ENCODE peak calls at places on chromosome 9, in five cellular contexts. G, C, O, I and V are unnamed samples.
A peak's percentile ranks its signal among the peaks of the same experiment; 100 is the strongest.

GRCh38 chr9:20292002-20292401 is 330.3 kb downstream of the MLLT3 start:
- DNase-seq in C (no peak), O (no peak), I (no peak), G (peak; percentile 66), V (peak; percentile 53)

GRCh38 chr9:95484225-95484624 is 32.5 kb downstream of the PTCH1 start:
- DNase-seq in I (no peak), O (no peak), C (no peak), G (no peak), V (no peak)

GRCh38 chr9:132543960-132544359 is 38.4 kb upstream of the BARHL1 start:
- DNase-seq in G (no peak), O (no peak), I (no peak), C (no peak), V (no peak)

GRCh38 chr9:107907715-107908114 is 418.1 kb upstream of the KLF4 start:
- DNase-seq in C (no peak), O (no peak), G (no peak), I (no peak), V (no peak)

GRCh38 chr9:131266301-131267229 is 9.7 kb downstream of the FAM78A start:
- DNase-seq in I (no peak), O (peak; percentile 74), G (no peak), C (no peak), V (no peak)

GRCh38 chr9:134005381-134005780 is 13.3 kb upstream of the VAV2 start:
- DNase-seq in C (no peak), G (no peak), O (no peak), I (no peak), V (no peak)

GRCh38 chr9:35335164-35335563 is 154.7 kb upstream of the RUSC2 start:
- DNase-seq in I (no peak), G (no peak), O (no peak), C (no peak), V (no peak)

GRCh38 chr9:84953797-84954695 is 284.5 kb downstream of the NTRK2 start:
- DNase-seq in G (peak; percentile 74), I (peak; percentile 79), O (peak; percentile 71), C (peak; percentile 87), V (peak; percentile 73)

GRCh38 chr9:124783830-124784229 is 6.9 kb downstream of the OLFML2A start:
- DNase-seq in I (no peak), O (no peak), G (no peak), C (no peak), V (no peak)

GRCh38 chr9:34992376-34992951 is 2.9 kb downstream of the DNAJB5 start:
- DNase-seq in O (peak; percentile 75), G (peak; percentile 46), C (no peak), I (peak; percentile 77), V (peak; percentile 26)

GRCh38 chr9:8734760-8735159 is 935.2 kb upstream of the DMAC1 start:
- DNase-seq in I (no peak), C (no peak), G (peak; percentile 44), O (no peak), V (no peak)

GRCh38 chr9:133989554-133990365 is 2.4 kb downstream of the VAV2 start:
- DNase-seq in O (no peak), C (peak; percentile 48), I (no peak), G (no peak), V (no peak)

GRCh38 chr9:131153585-131153984 is 28.2 kb downstream of the NUP214 start:
- DNase-seq in I (no peak), C (no peak), G (no peak), O (no peak), V (no peak)

GRCh38 chr9:23492126-23493002 is 333.7 kb downstream of the ELAVL2 start:
- DNase-seq in G (peak; percentile 47), O (no peak), I (no peak), C (no peak), V (peak; percentile 10)

GRCh38 chr9:131668057-131668438 is 71.8 kb downstream of the RAPGEF1 start:
- DNase-seq in C (no peak), I (no peak), O (no peak), G (no peak), V (no peak)

GRCh38 chr9:108837530-108837929 is 18.3 kb downstream of the ACTL7B start:
- DNase-seq in G (no peak), C (no peak), I (no peak), O (no peak), V (no peak)

GRCh38 chr9:131418143-131419028 is 24.5 kb downstream of the PRRC2B start:
- DNase-seq in C (no peak), I (no peak), G (no peak), O (peak; percentile 53), V (no peak)

GRCh38 chr9:115640887-115641286 is 512.7 kb upstream of the PAPPA start:
- DNase-seq in C (no peak), I (no peak), G (no peak), O (no peak), V (no peak)

GRCh38 chr9:90326219-90326618 is 316.4 kb downstream of the DIRAS2 start:
- DNase-seq in C (no peak), O (no peak), I (no peak), G (peak; percentile 30), V (no peak)

GRCh38 chr9:78971505-78971904 is 600.3 kb upstream of the TLE4 start:
- DNase-seq in O (no peak), G (no peak), I (no peak), C (no peak), V (no peak)

GRCh38 chr9:134217431-134218210 is 53.3 kb upstream of the RNU6ATAC start:
- DNase-seq in O (peak; percentile 30), I (no peak), G (peak; percentile 43), C (peak; percentile 49), V (no peak)

GRCh38 chr9:93603906-93604326 is 27.5 kb downstream of the PHF2 start:
- DNase-seq in C (no peak), G (no peak), O (no peak), I (peak; percentile 49), V (no peak)

GRCh38 chr9:79581388-79581787 is 9.6 kb downstream of the TLE4 start:
- DNase-seq in I (no peak), G (no peak), C (no peak), O (no peak), V (no peak)

GRCh38 chr9:79184821-79185220 is 386.9 kb upstream of the TLE4 start:
- DNase-seq in C (no peak), I (no peak), O (no peak), G (no peak), V (no peak)

GRCh38 chr9:117696141-117696540 is 8.1 kb upstream of the TLR4 start:
- DNase-seq in I (no peak), C (no peak), G (no peak), O (no peak), V (no peak)

GRCh38 chr9:75382126-75382525 is 293.8 kb downstream of the OSTF1 start:
- DNase-seq in I (no peak), C (no peak), G (no peak), O (no peak), V (no peak)

GRCh38 chr9:15221746-15222145 is 85.3 kb downstream of the TTC39B start:
- DNase-seq in C (no peak), O (no peak), G (no peak), I (no peak), V (no peak)

GRCh38 chr9:123128591-123128990 is 95.1 kb downstream of the GPR21 start:
- DNase-seq in G (no peak), O (no peak), C (no peak), I (no peak), V (no peak)

GRCh38 chr9:111037744-111038335 is 430 bp downstream of the LPAR1 start:
- DNase-seq in I (peak; percentile 43), G (peak; percentile 43), C (peak; percentile 64), O (peak; percentile 35), V (peak; percentile 26)
- TF ChIP-seq POLR2A in I (peak; percentile 11), G (peak; percentile 18), C (no peak), O (no peak), V (no peak)

GRCh38 chr9:99184427-99185327 is 37.1 kb downstream of the ALG2 start:
- DNase-seq in C (peak; percentile 92), I (peak; percentile 92), O (peak; percentile 88), G (peak; percentile 84), V (peak; percentile 91)
- TF ChIP-seq POLR2A in C (no peak), I (no peak), O (no peak), G (no peak), V (no peak)

GRCh38 chr9:137205126-137206069 is at the start of the genes NDOR1 and TMEM203:
- DNase-seq in G (peak; percentile 84), O (peak; percentile 94), I (peak; percentile 91), C (peak; percentile 96), V (peak; percentile 100)
- TF ChIP-seq POLR2A in G (peak; percentile 74), O (peak; percentile 35), I (peak; percentile 79), C (no peak), V (peak; percentile 87)

DNA sequence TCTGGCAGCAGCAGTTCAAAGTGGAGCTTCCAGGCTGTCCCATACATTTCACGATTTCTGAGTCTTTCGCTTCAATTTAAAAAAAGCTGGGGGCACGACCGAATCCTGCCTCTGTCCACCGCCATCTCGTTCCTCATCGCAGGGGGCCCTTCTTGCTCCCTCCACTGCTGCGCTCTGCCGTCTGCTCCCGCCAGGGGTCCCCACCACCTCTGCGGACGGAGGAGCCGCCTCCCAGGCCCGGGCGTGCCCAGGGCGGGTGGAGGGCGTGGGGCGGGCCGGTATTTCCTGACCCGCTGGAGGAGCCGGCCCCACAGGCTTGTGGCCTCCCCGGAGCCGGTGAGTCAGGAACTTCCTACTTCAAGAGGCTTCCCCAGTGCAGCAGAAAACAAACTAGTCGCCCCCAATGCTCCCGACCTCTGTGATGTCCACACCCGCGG is 50.4 kb downstream of the USP20 start:
- DNase-seq in G (peak; percentile 82), I (peak; percentile 94), O (peak; percentile 94), C (peak; percentile 96), V (peak; percentile 88)
- TF ChIP-seq POLR2A in G (peak; percentile 19), I (peak; percentile 31), O (no peak), C (no peak), V (no peak)

GRCh38 chr9:33620738-33621439 is 96.8 kb downstream of the ANKRD18B start:
- DNase-seq in C (no peak), G (peak; percentile 23), I (no peak), O (no peak), V (peak; percentile 9)

GRCh38 chr9:33614001-33614687 is 90.1 kb downstream of the ANKRD18B start:
- DNase-seq in I (no peak), G (no peak), C (no peak), O (no peak), V (no peak)

GRCh38 chr9:33623658-33624586 is 99.9 kb downstream of the ANKRD18B start:
- DNase-seq in C (peak; percentile 76), I (peak; percentile 56), G (peak; percentile 82), O (peak; percentile 40), V (peak; percentile 43)

GRCh38 chr9:33619666-33620404 is 95.8 kb downstream of the ANKRD18B start:
- DNase-seq in C (no peak), O (no peak), G (peak; percentile 88), I (no peak), V (no peak)
- TF ChIP-seq POLR2A in C (no peak), O (no peak), G (no peak), I (no peak), V (no peak)

GRCh38 chr9:86679979-86680378 is 267.3 kb downstream of the GAS1 start:
- DNase-seq in G (no peak), I (no peak), C (no peak), O (no peak), V (no peak)
- TF ChIP-seq POLR2A in G (no peak), I (no peak), C (no peak), O (no peak), V (no peak)